ENCODE peak calls at places on chromosomes 3 and 15, in six cellular contexts. One of them, this sample, is unnamed.

GRCh38 chr3:182940266-182940808 is 40.0 kb downstream of the DCUN1D1 start:
- DNase-seq in cardiac muscle cell: no peak
- DNase-seq in HuH-7.5: no peak
- DNase-seq in globus pallidus: peak; percentile 6
- DNase-seq in activated effector memory CD4-positive, alpha-beta T cell treated with Interleukin-2 at 50 U/mL for 16 hours: no peak
- DNase-seq in cardiac septum: no peak
- DNase-seq in this sample: no peak

GRCh38 chr3:150106752-150107428 is 136.2 kb upstream of the PFN2 start:
- DNase-seq in cardiac muscle cell: no peak
- DNase-seq in HuH-7.5: no peak
- DNase-seq in globus pallidus: no peak
- DNase-seq in activated effector memory CD4-positive, alpha-beta T cell treated with Interleukin-2 at 50 U/mL for 16 hours: no peak
- DNase-seq in cardiac septum: no peak
- DNase-seq in this sample: peak; percentile 99

GRCh38 chr15:67024322-67024997 is 40.9 kb upstream of the SMAD3 start:
- DNase-seq in cardiac muscle cell: no peak
- DNase-seq in HuH-7.5: peak; percentile 86
- DNase-seq in globus pallidus: peak; percentile 47
- DNase-seq in activated effector memory CD4-positive, alpha-beta T cell treated with Interleukin-2 at 50 U/mL for 16 hours: no peak
- DNase-seq in cardiac septum: peak; percentile 86
- DNase-seq in this sample: peak; percentile 97

GRCh38 chr3:72217570-72217969 is 432.6 kb upstream of the PROK2 start:
- DNase-seq in cardiac muscle cell: no peak
- DNase-seq in HuH-7.5: no peak
- DNase-seq in globus pallidus: no peak
- DNase-seq in activated effector memory CD4-positive, alpha-beta T cell treated with Interleukin-2 at 50 U/mL for 16 hours: no peak
- DNase-seq in cardiac septum: no peak
- DNase-seq in this sample: no peak

GRCh38 chr3:191087391-191087790 is 111.7 kb upstream of the OSTN start:
- DNase-seq in cardiac muscle cell: no peak
- DNase-seq in HuH-7.5: no peak
- DNase-seq in globus pallidus: no peak
- DNase-seq in activated effector memory CD4-positive, alpha-beta T cell treated with Interleukin-2 at 50 U/mL for 16 hours: no peak
- DNase-seq in cardiac septum: no peak
- DNase-seq in this sample: no peak

GRCh38 chr3:156674911-156675743 is 737 bp downstream of the TIPARP start:
- DNase-seq in cardiac muscle cell: peak; percentile 56
- DNase-seq in HuH-7.5: peak; percentile 39
- DNase-seq in globus pallidus: peak; percentile 38
- DNase-seq in activated effector memory CD4-positive, alpha-beta T cell treated with Interleukin-2 at 50 U/mL for 16 hours: peak; percentile 37
- DNase-seq in cardiac septum: peak; percentile 83
- DNase-seq in this sample: peak; percentile 27

GRCh38 chr15:26449296-26449695 is 323.6 kb downstream of the GABRB3 start:
- DNase-seq in cardiac muscle cell: no peak
- DNase-seq in HuH-7.5: no peak
- DNase-seq in globus pallidus: no peak
- DNase-seq in activated effector memory CD4-positive, alpha-beta T cell treated with Interleukin-2 at 50 U/mL for 16 hours: no peak
- DNase-seq in cardiac septum: no peak
- DNase-seq in this sample: no peak

GRCh38 chr3:86960551-86960950 is 30.4 kb downstream of the VGLL3 start:
- DNase-seq in cardiac muscle cell: no peak
- DNase-seq in HuH-7.5: no peak
- DNase-seq in globus pallidus: no peak
- DNase-seq in activated effector memory CD4-positive, alpha-beta T cell treated with Interleukin-2 at 50 U/mL for 16 hours: no peak
- DNase-seq in cardiac septum: no peak
- DNase-seq in this sample: no peak

GRCh38 chr3:129481783-129482332 is 41.8 kb downstream of the IFT122 start:
- DNase-seq in cardiac muscle cell: no peak
- DNase-seq in HuH-7.5: no peak
- DNase-seq in globus pallidus: no peak
- DNase-seq in activated effector memory CD4-positive, alpha-beta T cell treated with Interleukin-2 at 50 U/mL for 16 hours: peak; percentile 46
- DNase-seq in cardiac septum: no peak
- DNase-seq in this sample: no peak

GRCh38 chr3:119035014-119035346 is 334 bp upstream of the IGSF11 start:
- DNase-seq in cardiac muscle cell: no peak
- DNase-seq in HuH-7.5: no peak
- DNase-seq in globus pallidus: no peak
- DNase-seq in activated effector memory CD4-positive, alpha-beta T cell treated with Interleukin-2 at 50 U/mL for 16 hours: no peak
- DNase-seq in cardiac septum: no peak
- DNase-seq in this sample: no peak

GRCh38 chr3:58065700-58066167 is 57.5 kb downstream of the FLNB start:
- DNase-seq in cardiac muscle cell: peak; percentile 22
- DNase-seq in HuH-7.5: no peak
- DNase-seq in globus pallidus: no peak
- DNase-seq in activated effector memory CD4-positive, alpha-beta T cell treated with Interleukin-2 at 50 U/mL for 16 hours: no peak
- DNase-seq in cardiac septum: no peak
- DNase-seq in this sample: no peak

GRCh38 chr3:89145995-89146394 is 38.6 kb downstream of the EPHA3 start:
- DNase-seq in cardiac muscle cell: no peak
- DNase-seq in HuH-7.5: no peak
- DNase-seq in globus pallidus: no peak
- DNase-seq in activated effector memory CD4-positive, alpha-beta T cell treated with Interleukin-2 at 50 U/mL for 16 hours: no peak
- DNase-seq in cardiac septum: no peak
- DNase-seq in this sample: peak; percentile 62

GRCh38 chr3:114383875-114384557 is 90.2 kb downstream of the TIGIT start:
- DNase-seq in cardiac muscle cell: peak; percentile 84
- DNase-seq in HuH-7.5: peak; percentile 54
- DNase-seq in globus pallidus: peak; percentile 94
- DNase-seq in activated effector memory CD4-positive, alpha-beta T cell treated with Interleukin-2 at 50 U/mL for 16 hours: peak; percentile 44
- DNase-seq in cardiac septum: peak; percentile 89
- DNase-seq in this sample: peak; percentile 89

GRCh38 chr3:52479037-52479875 is 15.9 kb upstream of the STAB1 start:
- DNase-seq in cardiac muscle cell: no peak
- DNase-seq in HuH-7.5: no peak
- DNase-seq in globus pallidus: no peak
- DNase-seq in activated effector memory CD4-positive, alpha-beta T cell treated with Interleukin-2 at 50 U/mL for 16 hours: no peak
- DNase-seq in cardiac septum: no peak
- DNase-seq in this sample: no peak

GRCh38 chr3:151544164-151544548 is 83.3 kb upstream of the IGSF10 start:
- DNase-seq in cardiac muscle cell: no peak
- DNase-seq in HuH-7.5: no peak
- DNase-seq in globus pallidus: no peak
- DNase-seq in activated effector memory CD4-positive, alpha-beta T cell treated with Interleukin-2 at 50 U/mL for 16 hours: no peak
- DNase-seq in cardiac septum: no peak
- DNase-seq in this sample: no peak

GRCh38 chr3:58048301-58048700 is 40.1 kb downstream of the FLNB start:
- DNase-seq in cardiac muscle cell: no peak
- DNase-seq in HuH-7.5: no peak
- DNase-seq in globus pallidus: no peak
- DNase-seq in activated effector memory CD4-positive, alpha-beta T cell treated with Interleukin-2 at 50 U/mL for 16 hours: no peak
- DNase-seq in cardiac septum: no peak
- DNase-seq in this sample: no peak

GRCh38 chr3:396293-396692 is 199.7 kb downstream of the CHL1 start:
- DNase-seq in cardiac muscle cell: no peak
- DNase-seq in HuH-7.5: no peak
- DNase-seq in globus pallidus: no peak
- DNase-seq in activated effector memory CD4-positive, alpha-beta T cell treated with Interleukin-2 at 50 U/mL for 16 hours: no peak
- DNase-seq in cardiac septum: no peak
- DNase-seq in this sample: no peak

This sample was measured in foreskin melanocyte.